ENCODE peak calls at places on chromosome 21, in four cellular contexts. R is psoas muscle, T is testis, K is uterus. P is an unnamed sample. For H3K9me3, the result is how much of the 10 kb centered on the place peaks cover.

GRCh38 chr21:26798856-26799751 is 46.1 kb downstream of the ADAMTS1 start:
- DNase-seq in R (no peak), T (no peak), K (no peak), P (no peak)

GRCh38 chr21:40553781-40554180 is 293.2 kb downstream of the DSCAM start:
- DNase-seq in R (no peak), T (no peak), K (no peak), P (no peak)

GRCh38 chr21:34795152-34796141 is 126.7 kb downstream of the CLIC6 start:
- DNase-seq in R (peak), T (no peak), K (no peak), P (peak)

GRCh38 chr21:42381347-42381984 is 14.4 kb downstream of the TMPRSS3 start:
- DNase-seq in R (no peak), T (peak), K (no peak), P (peak)

GRCh38 chr21:43667191-43667904 is 8.0 kb downstream of the RRP1B start:
- DNase-seq in R (no peak), T (no peak), K (no peak), P (peak)

GRCh38 chr21:44708866-44709425 is 2.4 kb downstream of the TSPEAR start:
- DNase-seq in R (peak), T (no peak), K (no peak), P (no peak)

GRCh38 chr21:29166333-29166732 is 35.9 kb downstream of the MAP3K7CL start:
- DNase-seq in R (no peak), T (no peak), K (no peak), P (no peak)

GRCh38 chr21:43598416-43599120 is 60.7 kb downstream of the HSF2BP start:
- DNase-seq in R (no peak), T (no peak), K (no peak), P (peak)

GRCh38 chr21:41133896-41134522 is 34.0 kb upstream of the BACE2 start:
- DNase-seq in R (no peak), T (peak), K (no peak), P (no peak)

GRCh38 chr21:27677547-27677946 is 710.7 kb upstream of the ADAMTS5 start:
- DNase-seq in R (no peak), T (no peak), K (no peak), P (no peak)

GRCh38 chr21:34674467-34674866 is 5.7 kb downstream of the CLIC6 start:
- DNase-seq in R (no peak), T (no peak), K (no peak), P (no peak)

GRCh38 chr21:35449846-35450245 is 400.7 kb upstream of the RUNX1 start:
- DNase-seq in R (no peak), T (no peak), K (no peak), P (no peak)

GRCh38 chr21:28971171-28971570 is 21.5 kb downstream of the LTN1 start:
- DNase-seq in R (no peak), T (no peak), K (no peak), P (no peak)

GRCh38 chr21:15932681-15933200 is 203.0 kb downstream of the USP25 start:
- DNase-seq in R (no peak), T (no peak), K (no peak), P (no peak)

GRCh38 chr21:31888936-31889371 is 16.1 kb downstream of the HUNK start:
- DNase-seq in R (no peak), T (no peak), K (no peak), P (peak)

GRCh38 chr21:38171723-38172344 is 85.0 kb upstream of the KCNJ15 start:
- DNase-seq in R (no peak), T (no peak), K (no peak), P (no peak)

GRCh38 chr21:17925900-17926299 is 106.7 kb upstream of the C21orf91 start:
- DNase-seq in R (no peak), T (no peak), K (no peak), P (no peak)

GRCh38 chr21:44331650-44332306 is 7.4 kb downstream of the CFAP410 start:
- DNase-seq in R (no peak), T (no peak), K (no peak), P (no peak)

GRCh38 chr21:30434033-30434631 is 4.1 kb downstream of the KRTAP13-4 start:
- DNase-seq in R (no peak), T (peak), K (no peak), P (peak)

GRCh38 chr21:44594406-44594916 is 2.2 kb upstream of the KRTAP10-6 start:
- DNase-seq in R (no peak), T (no peak), K (no peak), P (no peak)

GRCh38 chr21:41932576-41933258 is 21.1 kb downstream of the C2CD2 start:
- DNase-seq in R (no peak), T (no peak), K (no peak), P (no peak)

GRCh38 chr21:43868461-43868860 is 3.4 kb downstream of the AGPAT3 start:
- DNase-seq in R (no peak), T (no peak), K (no peak), P (no peak)

GRCh38 chr21:38839683-38840286 is 34.1 kb downstream of the ETS2 start:
- DNase-seq in R (no peak), T (no peak), K (no peak), P (no peak)

GRCh38 chr21:38787461-38788274 is 18.1 kb upstream of the ETS2 start:
- DNase-seq in R (no peak), T (no peak), K (no peak), P (peak)

GRCh38 chr21:28579986-28580550 is 412.6 kb downstream of the LTN1 start:
- DNase-seq in R (no peak), T (no peak), K (no peak), P (no peak)

GRCh38 chr21:42865361-42866160 is 13.8 kb downstream of the WDR4 start:
- DNase-seq in R (peak), T (peak), K (no peak), P (peak)

GRCh38 chr21:41369105-41369914 is 7.5 kb downstream of the MX2 start:
- DNase-seq in R (peak), T (peak), K (no peak), P (peak)

GRCh38 chr21:44931137-44931500 is 8.7 kb upstream of the SLX9 start:
- DNase-seq in R (peak), T (no peak), K (no peak), P (no peak)

GRCh38 chr21:28099296-28099695 is 893.4 kb downstream of the LTN1 start:
- DNase-seq in R (peak), T (peak), K (peak), P (no peak)

DNA sequence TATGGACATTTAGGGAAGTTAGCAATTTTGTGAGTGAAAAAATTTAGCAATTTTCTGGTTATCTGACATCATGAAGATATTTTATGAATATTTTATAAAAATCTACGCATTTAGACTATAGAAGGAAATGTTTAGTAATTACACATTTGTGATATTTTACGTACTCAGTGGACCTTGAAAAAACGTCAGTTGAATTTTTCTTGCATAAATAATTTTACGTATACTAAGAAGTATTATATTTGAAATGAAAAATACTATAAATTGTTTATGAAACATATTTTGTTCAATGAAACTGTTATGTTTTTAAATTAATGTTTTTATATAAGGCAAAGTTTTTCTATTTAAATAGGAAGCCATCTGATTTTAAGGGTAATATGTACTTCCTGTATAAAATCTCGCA is 462.8 kb downstream of the NCAM2 start:
- DNase-seq in R (no peak), T (no peak), K (no peak), P (no peak)
- H3K9me3 ChIP-seq in R (under half), T (under half), K (under half), P (under half)

DNA sequence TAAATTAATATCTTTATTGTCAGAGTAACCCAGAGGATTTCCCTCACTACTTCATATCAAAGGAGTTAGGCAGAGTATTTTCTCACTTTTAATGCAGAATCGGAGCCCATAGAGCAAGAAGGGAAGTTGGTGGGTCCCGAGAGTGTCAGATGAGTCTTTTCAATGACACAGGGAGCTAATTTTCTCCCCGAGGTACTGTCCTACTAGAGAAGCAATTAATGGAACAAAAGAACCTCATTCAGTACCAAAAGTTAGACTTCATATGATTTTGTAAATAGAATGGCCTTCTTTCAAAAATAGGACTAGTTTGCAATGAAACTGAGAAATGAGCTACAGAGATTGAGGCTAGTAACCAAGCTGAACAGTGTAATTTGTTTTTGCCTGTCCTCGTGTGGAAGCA is 3.9 kb downstream of the NCAM2 start:
- DNase-seq in R (no peak), T (no peak), K (no peak), P (no peak)
- H3K4me3 ChIP-seq in R (no peak), T (no peak), K (no peak), P (no peak)

GRCh38 chr21:46092811-46093667 is 4.9 kb upstream of the COL6A2 start:
- DNase-seq in R (peak), T (no peak), K (peak), P (no peak)
- TF ChIP-seq CTCF in R (no peak), T (no peak), K (no peak), P (no peak)

GRCh38 chr21:36693144-36694040 is 5.5 kb upstream of the SIM2 start:
- DNase-seq in R (no peak), T (no peak), K (no peak), P (no peak)

GRCh38 chr21:36690637-36691538 is 8.0 kb upstream of the SIM2 start:
- DNase-seq in R (no peak), T (no peak), K (no peak), P (no peak)

GRCh38 chr21:36692125-36692843 is 6.6 kb upstream of the SIM2 start:
- DNase-seq in R (no peak), T (no peak), K (no peak), P (no peak)

GRCh38 chr21:36692844-36693143 is 6.1 kb upstream of the SIM2 start:
- DNase-seq in R (no peak), T (no peak), K (no peak), P (no peak)

DNA sequence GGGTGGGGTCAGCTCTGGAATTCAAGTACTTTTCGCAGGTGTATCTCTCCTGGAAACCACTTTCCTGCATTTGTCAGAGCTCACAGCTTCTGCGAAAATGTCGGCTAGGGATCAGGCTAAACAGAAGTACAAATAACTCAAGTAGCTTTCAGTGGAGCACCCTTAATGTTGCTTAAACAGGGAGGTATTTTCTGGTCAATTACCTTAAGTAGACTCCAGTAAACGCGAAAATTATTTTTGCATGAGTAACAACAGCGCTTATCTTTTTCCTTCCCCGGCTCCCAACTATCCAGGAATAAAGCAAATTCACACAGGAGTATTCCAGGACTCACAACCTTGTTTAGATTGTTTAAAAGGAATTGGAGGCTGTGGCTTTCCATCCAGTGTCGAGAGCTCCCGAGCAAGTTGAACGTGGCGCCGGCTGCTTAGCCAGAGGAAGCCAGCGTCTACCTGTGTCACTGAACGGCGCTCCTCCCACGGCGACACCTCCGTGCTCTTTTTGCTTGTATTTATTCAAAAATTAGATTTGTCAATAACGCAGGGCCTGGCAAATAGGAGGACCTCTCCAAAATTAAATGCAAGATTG is 7.3 kb upstream of the SIM2 start:
- DNase-seq in R (no peak), T (no peak), K (no peak), P (no peak)
- H3K9me3 ChIP-seq in R (under half), T (under half), K (under half), P (under half)